ENCODE peak calls at places on chromosomes 16 and 17, in six cellular contexts. T, Q, X, N, C and S are unnamed samples.

GRCh38 chr17:222172-222571 is 40.7 kb upstream of the DOC2B start:
- DNase-seq in T (no peak), Q (no peak), X (no peak), N (no peak), C (no peak), S (peak)

GRCh38 chr17:38554430-38555350 is 51.1 kb downstream of the SRCIN1 start:
- DNase-seq in T (peak), Q (no peak), X (no peak), N (no peak), C (peak), S (no peak)

GRCh38 chr17:65278050-65278819 is 141.1 kb downstream of the RGS9 start:
- DNase-seq in T (peak), Q (no peak), X (peak), N (peak), C (peak), S (peak)

GRCh38 chr16:84281077-84281476 is 13.6 kb upstream of the WFDC1 start:
- DNase-seq in T (no peak), Q (no peak), X (no peak), N (peak), C (peak), S (no peak)

GRCh38 chr16:88007321-88007731 is 56.1 kb downstream of the BANP start:
- DNase-seq in T (no peak), Q (peak), X (peak), N (no peak), C (no peak), S (no peak)

GRCh38 chr16:54054237-54054780 is 232.3 kb downstream of the IRX3 start:
- DNase-seq in T (no peak), Q (no peak), X (no peak), N (no peak), C (no peak), S (no peak)

GRCh38 chr17:45761957-45762565 is 22.1 kb upstream of the CRHR1 start:
- DNase-seq in T (no peak), Q (no peak), X (no peak), N (no peak), C (no peak), S (no peak)

GRCh38 chr17:4858068-4858879 is 25.1 kb downstream of the MINK1 start:
- DNase-seq in T (peak), Q (no peak), X (peak), N (peak), C (peak), S (peak)

GRCh38 chr17:40122466-40122943 is 734 bp downstream of the MSL1 start:
- DNase-seq in T (no peak), Q (peak), X (peak), N (peak), C (peak), S (peak)

GRCh38 chr16:89155184-89155679 is 16.3 kb upstream of the CDH15 start:
- DNase-seq in T (no peak), Q (peak), X (no peak), N (no peak), C (no peak), S (peak)

GRCh38 chr17:63480826-63481487 is 4.1 kb downstream of the ACE start:
- DNase-seq in T (peak), Q (no peak), X (no peak), N (no peak), C (no peak), S (no peak)

GRCh38 chr17:67180275-67180674 is 64.7 kb downstream of the HELZ start:
- DNase-seq in T (no peak), Q (no peak), X (no peak), N (no peak), C (no peak), S (no peak)

GRCh38 chr17:10631048-10631700 is 25.9 kb downstream of the MYH3 start:
- DNase-seq in T (no peak), Q (no peak), X (no peak), N (peak), C (peak), S (no peak)

GRCh38 chr17:48484850-48485249 is 46.0 kb downstream of the HOXB1 start:
- DNase-seq in T (no peak), Q (no peak), X (no peak), N (no peak), C (peak), S (no peak)